ENCODE peak calls at places on chromosome 22, in ten cellular contexts. R is AG04450; S is stomach; Q is pancreas; H is tibial nerve; O is left ventricle myocardium inferior; E is breast epithelium; K is psoas muscle; V is CD8-positive, alpha-beta T cell; G is heart left ventricle. P is an unnamed sample.

GRCh38 chr22:31898911-31899310 is 45.4 kb upstream of the YWHAH start:
- DNase-seq in R (no peak), S (no peak), Q (no peak), H (no peak), O (no peak), E (no peak), K (no peak), V (no peak), G (no peak), P (no peak)

GRCh38 chr22:24554316-24555159 is at the start of gene GUCD1:
- DNase-seq in R (no peak), S (peak), Q (peak), H (no peak), O (peak), E (no peak), K (peak), V (peak), G (no peak), P (no peak)

GRCh38 chr22:25025586-25025985 is 73.1 kb downstream of the KIAA1671 start:
- DNase-seq in R (no peak), S (no peak), Q (no peak), H (no peak), O (peak), E (no peak), K (no peak), V (no peak), G (no peak), P (peak)

GRCh38 chr22:47850644-47851151 is 1088.2 kb downstream of the TBC1D22A start:
- DNase-seq in R (no peak), S (no peak), Q (no peak), H (no peak), O (no peak), E (no peak), K (no peak), V (no peak), G (no peak), P (no peak)

GRCh38 chr22:39527481-39527961 is 5.0 kb downstream of the RPS19BP1 start:
- DNase-seq in R (no peak), S (peak), Q (no peak), H (no peak), O (no peak), E (no peak), K (no peak), V (no peak), G (no peak), P (no peak)

GRCh38 chr22:19854778-19855503 is at the start of the genes GNB1L and RTL10:
- DNase-seq in R (peak), S (peak), Q (peak), H (peak), O (peak), E (peak), K (peak), V (peak), G (peak), P (peak)

GRCh38 chr22:44963055-44963454 is 46.8 kb downstream of the PHF21B start:
- DNase-seq in R (no peak), S (no peak), Q (no peak), H (no peak), O (no peak), E (no peak), K (no peak), V (no peak), G (no peak), P (no peak)

GRCh38 chr22:34068011-34068410 is 147.7 kb upstream of the LARGE1 start:
- DNase-seq in R (no peak), S (no peak), Q (no peak), H (no peak), O (no peak), E (no peak), K (no peak), V (no peak), G (no peak), P (no peak)

GRCh38 chr22:35446365-35446764 is 46.4 kb downstream of the MCM5 start:
- DNase-seq in R (peak), S (no peak), Q (no peak), H (no peak), O (no peak), E (no peak), K (no peak), V (no peak), G (no peak), P (no peak)

GRCh38 chr22:35450824-35451541 is 51.0 kb downstream of the MCM5 start:
- DNase-seq in R (no peak), S (no peak), Q (no peak), H (no peak), O (no peak), E (no peak), K (no peak), V (no peak), G (no peak), P (no peak)

GRCh38 chr22:35445933-35446332 is 46.0 kb downstream of the MCM5 start:
- DNase-seq in R (no peak), S (no peak), Q (no peak), H (no peak), O (no peak), E (no peak), K (no peak), V (no peak), G (no peak), P (no peak)

GRCh38 chr22:35449829-35450689 is 50.1 kb downstream of the MCM5 start:
- DNase-seq in R (no peak), S (no peak), Q (no peak), H (no peak), O (no peak), E (no peak), K (no peak), V (no peak), G (no peak), P (no peak)

DNA sequence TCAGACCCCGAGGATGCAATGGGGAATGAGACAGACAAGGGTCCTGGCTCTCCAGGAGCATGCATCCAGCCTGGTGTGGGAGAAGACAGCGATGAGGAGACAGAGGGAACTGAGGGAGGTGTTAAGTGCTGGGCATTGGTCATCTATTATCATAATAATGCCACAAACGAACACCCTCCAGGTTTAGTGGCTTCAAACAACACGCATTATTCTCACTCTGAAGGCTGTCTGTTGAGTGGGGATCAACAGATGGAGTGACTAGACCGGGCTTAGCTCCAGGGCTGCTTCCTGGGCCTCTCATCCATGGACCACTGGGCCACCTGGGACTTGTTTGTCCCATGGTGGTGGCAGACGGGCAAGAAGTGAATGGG is 48.6 kb downstream of the MCM5 start:
- DNase-seq in R (no peak), S (no peak), Q (no peak), H (no peak), O (no peak), E (no peak), K (no peak), V (no peak), G (no peak), P (no peak)
- H3K27ac ChIP-seq in R (no peak), S (no peak), Q (no peak), H (no peak), O (no peak), E (no peak), K (no peak), V (no peak), G (no peak), P (no peak)

GRCh38 chr22:27801197-27801615 is 350 bp downstream of the MN1 start:
- DNase-seq in R (no peak), S (peak), Q (peak), H (no peak), O (peak), E (no peak), K (peak), V (peak), G (no peak), P (no peak)
- H3K27ac ChIP-seq in R (no peak), S (peak), Q (peak), H (peak), O (peak), E (peak), K (peak), V (no peak), G (peak), P (peak)

DNA sequence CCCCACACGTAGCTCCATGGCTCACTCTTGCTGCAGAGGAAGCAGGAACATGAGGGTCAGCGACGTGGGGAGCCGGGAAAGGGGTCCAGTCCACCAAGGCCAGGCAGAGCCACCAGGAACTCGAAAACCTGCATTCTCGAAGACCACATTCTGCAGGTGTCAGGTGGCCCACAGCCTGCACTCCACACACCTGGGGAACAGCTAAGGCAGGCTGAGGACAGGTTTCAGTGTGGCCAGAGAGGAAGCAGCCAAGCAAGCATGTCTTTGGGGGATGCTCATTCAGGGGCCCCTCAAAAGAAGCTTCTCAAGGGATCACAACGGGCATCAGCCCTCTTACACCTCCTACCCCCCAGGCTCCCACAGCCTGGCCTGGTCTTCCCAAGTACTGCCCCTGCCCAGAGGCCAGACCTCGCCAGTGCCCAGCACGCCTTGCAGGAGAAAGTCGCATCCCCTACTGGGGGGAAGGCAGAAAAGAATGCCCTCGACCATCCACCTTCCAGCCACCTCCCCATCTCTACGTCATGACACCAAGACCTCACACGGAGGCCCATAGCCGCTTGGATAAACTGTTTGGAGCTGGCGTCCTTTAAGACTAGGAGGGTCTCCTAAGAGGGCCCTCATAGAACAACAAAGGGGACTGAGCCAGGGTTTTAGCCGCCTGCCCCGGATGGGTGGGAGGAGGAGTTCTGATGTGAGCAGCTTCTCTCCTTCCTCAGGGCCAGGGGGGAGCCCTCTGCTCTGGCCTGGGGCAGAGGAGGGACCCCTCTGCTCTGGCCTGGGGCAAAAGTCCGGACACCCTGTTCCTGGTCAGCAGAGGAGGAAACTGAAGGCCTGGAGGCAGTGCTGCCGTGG is 2.9 kb downstream of the CSNK1E start:
- DNase-seq in R (no peak), S (no peak), Q (no peak), H (no peak), O (no peak), E (no peak), K (no peak), V (no peak), G (no peak), P (peak)
- H3K27ac ChIP-seq in R (peak), S (peak), Q (peak), H (peak), O (peak), E (peak), K (peak), V (peak), G (peak), P (peak)

GRCh38 chr22:36371920-36372319 is 15.8 kb downstream of the MYH9 start:
- DNase-seq in R (no peak), S (no peak), Q (no peak), H (no peak), O (no peak), E (no peak), K (no peak), V (no peak), G (no peak), P (no peak)
- H3K27ac ChIP-seq in R (peak), S (peak), Q (peak), H (peak), O (peak), E (peak), K (peak), V (peak), G (peak), P (no peak)

DNA sequence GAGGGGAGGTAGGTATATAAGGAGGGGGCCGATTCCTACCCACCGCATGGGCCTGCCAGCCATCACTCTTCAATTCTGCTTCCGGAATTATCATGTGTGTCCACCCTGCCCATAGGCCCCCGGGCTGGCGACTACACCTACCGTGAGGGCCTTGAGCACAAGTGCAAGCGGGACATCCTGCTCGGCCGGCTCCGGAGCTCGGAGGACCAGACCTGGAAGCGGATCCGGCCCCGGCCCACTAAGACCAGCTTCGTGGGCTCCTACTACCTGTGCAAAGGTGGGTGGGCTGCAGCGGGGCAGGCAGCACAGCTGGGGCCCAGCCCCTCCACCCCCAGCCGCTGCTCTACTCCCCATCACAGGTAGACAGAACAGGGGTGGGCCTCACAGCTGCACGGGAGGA is 38.4 kb upstream of the TEF start:
- DNase-seq in R (no peak), S (no peak), Q (no peak), H (no peak), O (no peak), E (no peak), K (no peak), V (no peak), G (no peak), P (no peak)
- H3K27ac ChIP-seq in R (no peak), S (no peak), Q (no peak), H (no peak), O (no peak), E (no peak), K (no peak), V (no peak), G (no peak), P (no peak)

GRCh38 chr22:29270475-29271271 is 2.6 kb downstream of the EWSR1 start:
- DNase-seq in R (no peak), S (no peak), Q (no peak), H (no peak), O (no peak), E (no peak), K (no peak), V (no peak), G (no peak), P (no peak)
- H3K27ac ChIP-seq in R (no peak), S (peak), Q (peak), H (peak), O (peak), E (no peak), K (peak), V (no peak), G (peak), P (peak)

DNA sequence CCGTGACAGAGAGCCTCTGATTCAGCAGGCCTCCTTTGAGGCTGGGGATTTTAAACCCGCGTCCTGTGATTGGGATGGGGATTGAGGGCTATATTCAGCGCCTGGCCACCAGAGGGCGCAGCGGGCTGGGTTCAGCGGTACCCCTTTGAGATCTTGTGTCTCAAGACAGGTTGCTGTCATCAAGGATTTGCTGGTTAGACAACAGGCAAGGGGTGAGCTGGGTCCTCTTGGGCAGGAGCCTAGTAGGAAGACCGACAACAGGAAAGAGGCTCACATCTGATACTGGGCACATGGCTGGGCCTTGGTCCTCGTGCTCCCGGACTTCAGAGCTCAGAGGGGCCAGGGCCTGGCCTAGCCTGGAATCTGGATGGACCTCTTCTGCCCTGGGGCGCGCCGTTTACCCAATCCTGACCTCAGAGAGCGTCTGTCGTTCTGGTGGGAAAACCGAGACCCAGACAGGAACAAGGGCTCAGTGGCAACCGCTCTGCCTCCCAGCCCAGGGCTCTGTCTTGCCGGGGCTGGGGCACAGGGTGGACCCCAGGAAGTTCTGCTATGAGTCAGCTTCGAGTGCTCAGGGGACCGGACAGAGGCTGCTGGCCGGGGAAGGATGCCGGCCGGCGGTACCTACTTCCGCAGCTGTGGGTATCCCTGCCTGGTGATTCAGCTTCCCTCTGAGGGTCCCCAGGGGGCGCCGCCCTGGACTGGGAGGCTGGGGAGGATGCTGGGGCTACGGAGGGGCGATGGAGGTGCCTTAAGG is 926 bp upstream of the SLC35E4 start:
- DNase-seq in R (peak), S (peak), Q (peak), H (peak), O (peak), E (peak), K (peak), V (peak), G (peak), P (peak)
- H3K27ac ChIP-seq in R (peak), S (peak), Q (peak), H (peak), O (peak), E (peak), K (peak), V (peak), G (peak), P (peak)